ENCODE peak calls at places on chromosomes 16 and 17, in five cellular contexts. S is pancreas, W is WERI-Rb-1, J is PC-3, U is HL-60. L is an unnamed sample.
A peak's percentile ranks its signal among the peaks of the same experiment; 100 is the strongest.

GRCh38 chr16:10923650-10924214 is 18.5 kb downstream of the DEXI start:
- DNase-seq in W (no peak), U (no peak), J (no peak), S (no peak), L (no peak)

GRCh38 chr17:30299000-30299399 is 7.3 kb upstream of the BLMH start:
- DNase-seq in J (peak; percentile 39), U (no peak), W (no peak), S (no peak), L (no peak)

GRCh38 chr16:14496047-14496770 is 133.9 kb downstream of the PARN start:
- DNase-seq in J (no peak), U (no peak), S (no peak), W (no peak), L (no peak)

GRCh38 chr17:38982858-38983746 is 15.9 kb upstream of the FBXO47 start:
- DNase-seq in W (peak; percentile 49), U (peak; percentile 53), S (no peak), J (peak; percentile 68), L (no peak)

GRCh38 chr17:27367121-27367981 is 73.4 kb downstream of the WSB1 start:
- DNase-seq in S (no peak), J (no peak), U (no peak), W (no peak), L (no peak)

GRCh38 chr16:86517652-86518258 is 7.4 kb downstream of the FOXF1 start:
- DNase-seq in W (peak; percentile 54), U (peak; percentile 12), S (peak; percentile 33), J (peak; percentile 44), L (no peak)

GRCh38 chr16:47374629-47375028 is 86.2 kb downstream of the ITFG1 start:
- DNase-seq in W (no peak), S (no peak), U (no peak), J (no peak), L (no peak)

GRCh38 chr16:23359092-23359760 is 57.1 kb downstream of the SCNN1B start:
- DNase-seq in W (no peak), S (no peak), J (no peak), U (no peak), L (no peak)

GRCh38 chr16:87324411-87325275 is 7.5 kb upstream of the C16orf95 start:
- DNase-seq in S (no peak), U (peak; percentile 9), J (peak; percentile 21), W (peak; percentile 27), L (no peak)

GRCh38 chr17:3965123-3965800 is 1.0 kb upstream of the ATP2A3 start:
- DNase-seq in S (peak; percentile 80), J (peak; percentile 54), W (peak; percentile 53), U (peak; percentile 86), L (peak; percentile 71)

GRCh38 chr17:37564252-37564651 is 45.0 kb downstream of the SYNRG start:
- DNase-seq in U (no peak), J (no peak), S (no peak), W (no peak), L (no peak)

DNA sequence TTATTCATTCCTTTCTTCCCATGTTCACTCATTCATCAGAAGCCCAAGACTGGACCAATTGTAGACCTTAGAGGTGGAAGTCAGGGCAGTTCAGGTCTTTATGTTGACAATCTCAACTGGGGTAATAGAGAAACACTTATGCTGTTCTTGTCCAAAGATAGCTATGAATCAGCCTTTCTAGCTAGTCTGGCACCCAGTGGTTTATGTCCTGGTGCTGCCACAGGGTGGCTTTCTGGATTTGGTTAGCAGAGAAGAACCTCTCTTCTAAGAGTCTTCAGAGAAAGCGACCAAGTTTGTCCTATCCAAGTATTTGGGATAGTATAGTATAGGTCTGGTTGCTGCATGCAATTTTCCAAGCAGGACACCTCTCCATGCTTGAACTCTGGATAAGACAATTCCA is 83.3 kb downstream of the NOG start:
- DNase-seq in J (peak; percentile 58), U (no peak), W (no peak), S (no peak), L (no peak)
- TF ChIP-seq CTCF in J (peak; percentile 57), U (no peak), W (no peak), S (no peak), L (no peak)

GRCh38 chr17:75662511-75662910 is 4.4 kb downstream of the RECQL5 start:
- DNase-seq in S (no peak), J (no peak), W (no peak), U (no peak), L (no peak)

GRCh38 chr17:75665981-75666380 is 973 bp downstream of the RECQL5 start:
- DNase-seq in J (no peak), S (no peak), W (no peak), U (no peak), L (no peak)

GRCh38 chr17:75661531-75661930 is 5.4 kb downstream of the RECQL5 start:
- DNase-seq in W (no peak), S (no peak), U (no peak), J (no peak), L (no peak)

GRCh38 chr17:75666959-75667790 is at the start of the genes RECQL5 and SAP30BP:
- DNase-seq in U (peak; percentile 98), S (peak; percentile 98), J (peak; percentile 100), W (peak; percentile 99), L (peak; percentile 95)

DNA sequence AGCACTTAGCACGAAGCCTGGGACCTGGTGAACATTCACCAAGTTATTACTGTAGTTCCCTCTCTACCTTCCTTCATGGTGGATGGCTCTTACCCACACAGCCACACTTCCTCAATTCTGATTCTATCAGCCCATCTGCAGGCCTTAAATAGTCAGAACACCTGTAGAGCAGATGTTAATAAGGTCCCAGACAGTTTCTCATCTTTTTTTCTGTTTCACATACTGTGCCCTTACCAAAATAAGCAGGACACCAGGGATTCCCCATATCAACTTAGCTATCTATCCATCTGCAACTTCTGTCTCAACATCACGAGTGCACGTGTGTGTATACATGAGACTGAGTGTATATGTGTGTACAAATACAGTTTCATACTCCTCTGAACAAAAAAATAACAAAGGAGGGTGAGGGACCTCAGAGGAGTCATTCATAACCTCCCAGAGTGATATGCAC is 2.8 kb downstream of the RECQL5 start:
- DNase-seq in S (no peak), W (no peak), J (no peak), U (no peak), L (peak; percentile 81)
- H3K4me3 ChIP-seq in S (no peak overlapping the region), W (no peak overlapping the region), J (no peak overlapping the region), U (no peak overlapping the region), L (peak overlapping the region; percentile 2)

DNA sequence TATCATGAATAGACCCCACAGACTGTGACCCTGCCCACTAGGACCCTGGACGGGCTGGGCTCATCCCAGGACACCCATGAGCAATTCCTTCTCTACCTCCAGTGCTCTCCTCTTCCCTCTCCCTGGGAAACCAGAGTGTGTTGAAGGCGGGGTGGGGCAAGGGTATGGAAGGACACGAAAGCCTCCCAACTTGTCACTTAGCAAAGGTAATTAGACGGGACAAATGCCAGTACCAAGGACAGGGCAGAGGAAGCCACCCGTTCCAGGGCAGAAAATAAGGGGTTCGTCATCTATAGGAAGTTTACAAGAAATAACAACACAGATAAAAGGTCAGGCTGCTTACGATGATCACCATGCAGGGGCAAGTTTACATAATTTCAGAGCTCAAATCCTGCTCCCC is 4.9 kb upstream of the EPX start:
- DNase-seq in S (no peak), U (no peak), W (no peak), J (no peak), L (no peak)
- H3K27me3 ChIP-seq in S (no peaks in the 10 kb centered on the region), U (no peaks in the 10 kb centered on the region), W (no peaks in the 10 kb centered on the region), J (peaks cover 8% of the 10 kb centered on the region), L (no peaks in the 10 kb centered on the region)

GRCh38 chr17:46011711-46012505 is 12.9 kb downstream of the STH start:
- DNase-seq in S (no peak), J (no peak), U (no peak), W (no peak), L (no peak)

GRCh38 chr17:46012506-46013079 is 13.5 kb downstream of the STH start:
- DNase-seq in W (no peak), S (no peak), U (no peak), J (no peak), L (no peak)

GRCh38 chr17:46013502-46014165 is 14.6 kb downstream of the STH start:
- DNase-seq in S (no peak), U (no peak), W (no peak), J (peak; percentile 20), L (no peak)

GRCh38 chr17:46010597-46011186 is 11.6 kb downstream of the STH start:
- DNase-seq in S (no peak), W (peak; percentile 75), J (no peak), U (no peak), L (no peak)

GRCh38 chr17:46013127-46013501 is 14.1 kb downstream of the STH start:
- DNase-seq in W (no peak), U (no peak), S (no peak), J (no peak), L (no peak)
- TF ChIP-seq CTCF in W (no peak), U (no peak), S (no peak), J (no peak), L (no peak)

DNA sequence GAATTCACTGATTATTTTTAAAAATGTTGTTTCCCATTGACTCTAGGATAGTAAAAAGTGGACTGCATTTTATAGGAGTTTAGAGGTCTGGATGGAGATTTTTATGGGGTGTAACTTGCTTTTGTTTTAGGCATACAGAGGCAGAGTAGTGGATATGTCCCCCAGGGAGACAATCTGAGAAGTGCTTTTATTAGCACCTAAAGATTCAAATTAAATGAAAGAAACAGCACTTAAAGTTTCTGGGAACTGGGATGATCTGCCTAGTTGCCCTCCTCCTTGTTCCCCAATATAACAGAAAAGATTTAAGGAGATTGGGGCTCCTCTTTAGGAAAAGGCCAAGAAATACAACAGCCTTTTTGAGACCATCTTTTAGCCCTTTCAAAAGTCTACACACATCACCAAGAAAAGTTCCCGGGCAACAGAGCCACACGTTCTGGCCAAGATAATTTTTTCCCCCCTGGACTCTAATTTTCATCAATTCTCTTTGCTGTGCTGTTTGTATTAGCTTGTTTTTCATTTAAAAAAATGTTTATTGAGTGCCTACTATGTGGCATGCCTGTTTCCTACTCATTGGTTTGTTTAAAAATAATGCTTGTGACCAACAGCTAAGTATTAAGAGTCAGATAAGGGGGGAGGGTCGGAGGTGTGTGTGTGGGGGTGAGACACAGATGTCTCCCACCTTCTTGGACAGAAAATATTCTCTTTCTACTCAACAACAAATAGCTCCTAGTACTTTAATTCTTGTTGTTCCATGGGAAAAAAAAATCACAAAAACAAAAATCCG is 2.4 kb upstream of the IGF2BP1 start:
- DNase-seq in W (no peak), S (no peak), U (no peak), J (no peak), L (no peak)
- H3K4me3 ChIP-seq in W (peak overlapping the region; percentile 91), S (no peak overlapping the region), U (no peak overlapping the region), J (no peak overlapping the region), L (no peak overlapping the region)

GRCh38 chr16:56190903-56191806 is at the start of gene GNAO1:
- DNase-seq in S (peak; percentile 46), W (peak; percentile 72), U (no peak), J (peak; percentile 5), L (peak; percentile 38)
- H3K27me3 ChIP-seq in S (no peaks in the 10 kb centered on the region), W (no peaks in the 10 kb centered on the region), U (peaks cover 62% of the 10 kb centered on the region), J (peaks cover 69% of the 10 kb centered on the region), L (peaks cover 3% of the 10 kb centered on the region)

DNA sequence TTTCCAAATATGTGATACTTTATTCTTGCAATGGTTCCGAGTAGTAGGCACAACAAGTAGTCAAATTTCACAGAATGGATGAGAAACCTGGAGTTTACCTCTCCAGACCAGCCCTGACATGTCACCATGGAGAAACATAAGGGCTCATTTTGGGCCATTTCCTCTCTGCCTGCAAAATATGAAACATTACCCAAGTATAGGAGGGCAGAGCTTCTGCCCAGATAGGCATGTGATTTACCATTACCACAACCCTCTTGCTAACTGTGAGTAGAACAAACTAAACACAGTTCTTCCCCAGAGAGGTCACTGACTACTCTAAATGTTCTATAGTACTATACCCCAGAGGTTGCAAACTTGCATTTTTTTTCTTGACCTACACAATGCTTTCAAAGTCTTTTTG is 15.7 kb upstream of the KPNB1 start:
- DNase-seq in U (no peak), W (no peak), J (no peak), S (no peak), L (no peak)
- TF ChIP-seq CTCF in U (no peak), W (no peak), J (no peak), S (no peak), L (no peak)